ENCODE peak calls at places on chromosomes 7 and 10, in nine cellular contexts. C is epithelial cell of esophagus; N is stomach; S is MM.1S; Z is mammary epithelial cell; F is cardiac fibroblast; M is PC-3; R is CD8-positive, alpha-beta T cell; L is RWPE2. V is an unnamed sample.

GRCh38 chr10:19785366-19785765 is 30.9 kb upstream of the PLXDC2 start:
- DNase-seq in C (no peak), N (no peak), S (no peak), Z (no peak), F (peak; percentile 39), M (no peak), R (no peak), L (no peak), V (no peak)

GRCh38 chr10:24007359-24007758 is 201.6 kb upstream of the KIAA1217 start:
- DNase-seq in C (no peak), N (no peak), S (no peak), Z (no peak), F (no peak), M (no peak), R (no peak), L (no peak), V (no peak)

GRCh38 chr10:132539431-132539839 is 1.8 kb downstream of the INPP5A start:
- DNase-seq in C (no peak), N (peak; percentile 76), S (no peak), Z (no peak), F (no peak), M (no peak), R (no peak), L (peak; percentile 48), V (no peak)

GRCh38 chr10:33204049-33204448 is 130.4 kb downstream of the NRP1 start:
- DNase-seq in C (no peak), N (no peak), S (no peak), Z (no peak), F (no peak), M (no peak), R (no peak), L (no peak), V (no peak)

GRCh38 chr10:70753841-70754621 is 31.1 kb downstream of the TBATA start:
- DNase-seq in C (no peak), N (no peak), S (no peak), Z (no peak), F (peak; percentile 34), M (no peak), R (no peak), L (no peak), V (no peak)

GRCh38 chr7:128022631-128023532 is 8.4 kb downstream of the LRRC4 start:
- DNase-seq in C (peak; percentile 87), N (no peak), S (no peak), Z (peak; percentile 78), F (peak; percentile 56), M (peak; percentile 77), R (no peak), L (no peak), V (no peak)

GRCh38 chr10:112475565-112476233 is 28.7 kb downstream of the VTI1A start:
- DNase-seq in C (peak; percentile 5), N (no peak), S (peak; percentile 37), Z (no peak), F (peak; percentile 29), M (peak; percentile 40), R (no peak), L (no peak), V (no peak)

GRCh38 chr7:91436655-91437054 is 172.4 kb downstream of the FZD1 start:
- DNase-seq in C (peak; percentile 6), N (no peak), S (no peak), Z (no peak), F (no peak), M (no peak), R (no peak), L (no peak), V (no peak)

DNA sequence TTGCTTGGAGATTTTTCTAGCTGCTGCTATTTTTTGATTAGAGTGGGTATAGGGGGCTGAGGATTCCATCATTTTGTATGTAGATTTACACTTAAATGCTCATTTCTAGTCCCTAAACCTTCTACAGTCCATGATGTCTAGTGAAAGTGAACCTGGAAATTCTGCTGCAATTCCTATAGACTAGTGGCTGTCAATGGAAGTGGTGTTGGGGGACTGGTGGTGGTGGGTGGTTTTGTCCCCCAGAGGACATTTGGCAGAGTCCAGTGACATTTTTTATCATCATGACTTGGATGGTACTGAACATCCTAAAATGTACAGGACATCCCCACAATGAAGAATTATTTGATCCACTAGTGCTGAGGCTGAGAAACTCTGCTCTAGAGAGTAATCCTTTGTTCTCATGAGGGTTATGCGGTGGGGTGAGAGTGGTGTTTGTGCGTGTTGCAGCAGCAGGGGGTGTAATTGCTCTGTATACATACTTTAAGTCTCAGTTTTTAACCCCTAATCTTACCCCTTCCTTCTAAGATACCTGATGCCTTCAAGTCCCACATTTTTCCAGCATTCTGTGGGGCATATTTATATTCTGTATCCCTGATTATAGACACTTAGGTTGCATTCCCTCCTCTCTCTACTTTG is 35.0 kb downstream of the KIF11 start:
- DNase-seq in C (no peak), N (no peak), S (no peak), Z (no peak), F (peak; percentile 13), M (no peak), R (no peak), L (no peak), V (no peak)
- TF ChIP-seq CTCF in C (no peak), N (no peak), S (no peak), Z (no peak), F (no peak), M (no peak), R (no peak), L (no peak), V (no peak)

DNA sequence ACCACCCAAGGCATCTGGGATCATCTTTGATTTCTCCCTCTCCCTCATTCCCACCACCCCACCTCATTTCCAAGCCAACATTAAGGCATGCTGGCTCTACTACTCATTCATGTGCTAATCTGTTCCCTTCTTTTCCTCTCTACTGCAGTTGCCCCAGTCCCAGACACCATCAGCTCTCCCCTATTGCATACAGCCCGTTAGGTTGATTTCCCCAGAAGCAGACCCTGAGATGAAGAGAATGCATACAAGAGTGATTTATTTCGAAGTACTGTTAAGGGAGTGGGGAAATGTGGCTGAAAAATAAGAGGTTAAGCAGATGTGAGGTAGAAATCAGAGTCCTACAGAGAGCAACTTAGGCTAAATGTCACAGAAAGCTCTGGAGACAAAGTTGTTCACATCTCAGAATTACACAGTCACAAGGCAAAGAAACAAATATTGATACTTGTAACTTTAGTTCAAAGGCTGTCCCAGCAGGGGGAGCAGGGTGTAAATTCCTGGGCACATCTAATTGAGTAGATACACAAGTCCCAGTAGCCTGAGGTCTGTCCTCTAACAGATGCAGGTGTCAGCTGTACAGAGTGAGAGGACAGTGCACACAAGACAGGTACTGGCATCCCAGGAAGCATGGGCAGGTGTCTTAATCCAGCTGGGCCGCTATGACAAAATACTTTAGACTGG is 20.9 kb downstream of the AKR1D1 start:
- DNase-seq in C (peak; percentile 51), N (peak; percentile 63), S (peak; percentile 73), Z (peak; percentile 29), F (peak; percentile 53), M (peak; percentile 49), R (no peak), L (no peak), V (no peak)
- TF ChIP-seq CTCF in C (peak; percentile 50), N (no peak), S (peak; percentile 62), Z (peak; percentile 47), F (peak; percentile 45), M (peak; percentile 59), R (no peak), L (peak; percentile 45), V (no peak)

GRCh38 chr7:5773661-5774086 is 7.8 kb downstream of the RNF216 start:
- DNase-seq in C (peak; percentile 92), N (no peak), S (no peak), Z (peak; percentile 92), F (peak; percentile 78), M (peak; percentile 83), R (peak; percentile 5), L (no peak), V (no peak)
- TF ChIP-seq CTCF in C (no peak), N (no peak), S (no peak), Z (no peak), F (no peak), M (no peak), R (no peak), L (peak; percentile 11), V (no peak)

GRCh38 chr10:131300508-131300907 is 11.0 kb downstream of the TCERG1L start:
- DNase-seq in C (no peak), N (no peak), S (no peak), Z (no peak), F (no peak), M (no peak), R (no peak), L (no peak), V (no peak)
- TF ChIP-seq CTCF in C (no peak), N (no peak), S (no peak), Z (no peak), F (no peak), M (no peak), R (no peak), L (no peak), V (no peak)